ENCODE peak calls at places on chromosomes 7 and 10, in ten cellular contexts. One of them, this sample, is unnamed.

GRCh38 chr7:99504281-99504602 is 220 bp upstream of the ZKSCAN5 start:
- DNase-seq in suprapubic skin: peak
- DNase-seq in osteoblast: peak
- DNase-seq in NCI-H1105 treated with DMSO at 0.1 percent for 48 hours: no peak
- DNase-seq in HuH-7: peak
- DNase-seq in AG08395: peak
- DNase-seq in lung microvascular endothelial cell: no peak
- DNase-seq in HFFc6: no peak
- DNase-seq in WTC11: peak
- DNase-seq in amygdala: no peak
- DNase-seq in this sample: no peak

GRCh38 chr7:157570531-157571200 is 233.9 kb downstream of the DNAJB6 start:
- DNase-seq in lung microvascular endothelial cell: no peak
- DNase-seq in HuH-7: no peak
- DNase-seq in HFFc6: peak
- DNase-seq in AG08395: no peak
- DNase-seq in NCI-H1105 treated with DMSO at 0.1 percent for 48 hours: no peak
- DNase-seq in WTC11: no peak
- DNase-seq in suprapubic skin: no peak
- DNase-seq in osteoblast: no peak
- DNase-seq in amygdala: no peak
- DNase-seq in this sample: no peak

GRCh38 chr10:80166581-80167470 is 34.3 kb downstream of the PLAC9 start:
- DNase-seq in amygdala: no peak
- DNase-seq in lung microvascular endothelial cell: no peak
- DNase-seq in NCI-H1105 treated with DMSO at 0.1 percent for 48 hours: no peak
- DNase-seq in suprapubic skin: no peak
- DNase-seq in HFFc6: no peak
- DNase-seq in HuH-7: no peak
- DNase-seq in osteoblast: no peak
- DNase-seq in AG08395: no peak
- DNase-seq in WTC11: no peak
- DNase-seq in this sample: no peak

GRCh38 chr7:22979861-22980260 is 34.1 kb downstream of the HYCC1 start:
- DNase-seq in HFFc6: no peak
- DNase-seq in HuH-7: no peak
- DNase-seq in amygdala: no peak
- DNase-seq in NCI-H1105 treated with DMSO at 0.1 percent for 48 hours: no peak
- DNase-seq in WTC11: no peak
- DNase-seq in osteoblast: no peak
- DNase-seq in lung microvascular endothelial cell: no peak
- DNase-seq in suprapubic skin: no peak
- DNase-seq in AG08395: no peak
- DNase-seq in this sample: peak

GRCh38 chr10:86698207-86698940 is 30.1 kb downstream of the LDB3 start:
- DNase-seq in AG08395: no peak
- DNase-seq in suprapubic skin: no peak
- DNase-seq in HuH-7: no peak
- DNase-seq in amygdala: no peak
- DNase-seq in osteoblast: peak
- DNase-seq in NCI-H1105 treated with DMSO at 0.1 percent for 48 hours: no peak
- DNase-seq in WTC11: no peak
- DNase-seq in lung microvascular endothelial cell: no peak
- DNase-seq in HFFc6: no peak
- DNase-seq in this sample: no peak

GRCh38 chr7:134767567-134768168 is 11.8 kb upstream of the CALD1 start:
- DNase-seq in suprapubic skin: no peak
- DNase-seq in NCI-H1105 treated with DMSO at 0.1 percent for 48 hours: no peak
- DNase-seq in amygdala: no peak
- DNase-seq in WTC11: no peak
- DNase-seq in AG08395: no peak
- DNase-seq in HFFc6: no peak
- DNase-seq in lung microvascular endothelial cell: no peak
- DNase-seq in HuH-7: no peak
- DNase-seq in osteoblast: no peak
- DNase-seq in this sample: no peak

GRCh38 chr10:72320676-72321247 is 34.0 kb downstream of the DNAJB12 start:
- DNase-seq in HFFc6: peak
- DNase-seq in WTC11: peak
- DNase-seq in osteoblast: peak
- DNase-seq in amygdala: no peak
- DNase-seq in NCI-H1105 treated with DMSO at 0.1 percent for 48 hours: no peak
- DNase-seq in HuH-7: peak
- DNase-seq in AG08395: peak
- DNase-seq in lung microvascular endothelial cell: peak
- DNase-seq in suprapubic skin: peak
- DNase-seq in this sample: peak

GRCh38 chr7:151853896-151854807 is 22.8 kb downstream of the PRKAG2 start:
- DNase-seq in NCI-H1105 treated with DMSO at 0.1 percent for 48 hours: no peak
- DNase-seq in amygdala: no peak
- DNase-seq in osteoblast: peak
- DNase-seq in AG08395: no peak
- DNase-seq in WTC11: no peak
- DNase-seq in HFFc6: no peak
- DNase-seq in HuH-7: peak
- DNase-seq in suprapubic skin: peak
- DNase-seq in lung microvascular endothelial cell: no peak
- DNase-seq in this sample: no peak

GRCh38 chr10:112792487-112793196 is 157.4 kb upstream of the TCF7L2 start:
- DNase-seq in WTC11: no peak
- DNase-seq in AG08395: peak
- DNase-seq in amygdala: no peak
- DNase-seq in lung microvascular endothelial cell: no peak
- DNase-seq in HFFc6: peak
- DNase-seq in NCI-H1105 treated with DMSO at 0.1 percent for 48 hours: peak
- DNase-seq in HuH-7: no peak
- DNase-seq in suprapubic skin: no peak
- DNase-seq in osteoblast: no peak
- DNase-seq in this sample: peak

GRCh38 chr10:133359972-133360610 is 2.3 kb upstream of the FUOM start:
- DNase-seq in amygdala: no peak
- DNase-seq in suprapubic skin: no peak
- DNase-seq in HFFc6: no peak
- DNase-seq in osteoblast: peak
- DNase-seq in WTC11: no peak
- DNase-seq in AG08395: no peak
- DNase-seq in NCI-H1105 treated with DMSO at 0.1 percent for 48 hours: no peak
- DNase-seq in lung microvascular endothelial cell: no peak
- DNase-seq in HuH-7: no peak
- DNase-seq in this sample: no peak

GRCh38 chr10:97511711-97512445 is 13.2 kb downstream of the UBTD1 start:
- DNase-seq in WTC11: no peak
- DNase-seq in NCI-H1105 treated with DMSO at 0.1 percent for 48 hours: no peak
- DNase-seq in HFFc6: no peak
- DNase-seq in AG08395: no peak
- DNase-seq in osteoblast: peak
- DNase-seq in suprapubic skin: no peak
- DNase-seq in HuH-7: no peak
- DNase-seq in lung microvascular endothelial cell: no peak
- DNase-seq in amygdala: no peak
- DNase-seq in this sample: no peak